ENCODE peak calls at places on chromosome X, in six cellular contexts. One of them, this sample, is unnamed.

GRCh38 chrX:137424679-137425078 is 141.2 kb upstream of the ZIC3 start:
- DNase-seq in neural progenitor cell: peak; percentile 58
- DNase-seq in fibroblast of mammary gland: no peak
- DNase-seq in HCT116: no peak
- DNase-seq in type B pancreatic cell: no peak
- DNase-seq in PC-3: no peak
- DNase-seq in this sample: peak; percentile 35

GRCh38 chrX:9062621-9063020 is 28.7 kb upstream of the FAM9B start:
- DNase-seq in neural progenitor cell: no peak
- DNase-seq in fibroblast of mammary gland: no peak
- DNase-seq in HCT116: no peak
- DNase-seq in type B pancreatic cell: no peak
- DNase-seq in PC-3: no peak
- DNase-seq in this sample: no peak

GRCh38 chrX:378443-378842 is 8.3 kb downstream of the PPP2R3B start:
- DNase-seq in neural progenitor cell: no peak
- DNase-seq in fibroblast of mammary gland: no peak
- DNase-seq in HCT116: no peak
- DNase-seq in type B pancreatic cell: no peak
- DNase-seq in PC-3: no peak
- DNase-seq in this sample: no peak

GRCh38 chrX:70436380-70436779 is 8.3 kb upstream of the DLG3 start:
- DNase-seq in neural progenitor cell: peak; percentile 86
- DNase-seq in fibroblast of mammary gland: peak; percentile 8
- DNase-seq in HCT116: no peak
- DNase-seq in type B pancreatic cell: no peak
- DNase-seq in PC-3: no peak
- DNase-seq in this sample: peak; percentile 45

GRCh38 chrX:42992199-42992943 is 214.4 kb upstream of the PPP1R2C start:
- DNase-seq in neural progenitor cell: no peak
- DNase-seq in fibroblast of mammary gland: peak; percentile 19
- DNase-seq in HCT116: no peak
- DNase-seq in type B pancreatic cell: no peak
- DNase-seq in PC-3: peak; percentile 46
- DNase-seq in this sample: no peak

GRCh38 chrX:106898462-106898861 is 4.7 kb downstream of the RIPPLY1 start:
- DNase-seq in neural progenitor cell: peak; percentile 68
- DNase-seq in fibroblast of mammary gland: peak; percentile 70
- DNase-seq in HCT116: no peak
- DNase-seq in type B pancreatic cell: no peak
- DNase-seq in PC-3: peak; percentile 79
- DNase-seq in this sample: no peak

GRCh38 chrX:19686876-19687275 is 171.6 kb upstream of the MAP3K15 start:
- DNase-seq in neural progenitor cell: no peak
- DNase-seq in fibroblast of mammary gland: no peak
- DNase-seq in HCT116: no peak
- DNase-seq in type B pancreatic cell: no peak
- DNase-seq in PC-3: no peak
- DNase-seq in this sample: no peak

GRCh38 chrX:71871367-71871766 is 39.3 kb upstream of the NHSL2 start:
- DNase-seq in neural progenitor cell: no peak
- DNase-seq in fibroblast of mammary gland: peak; percentile 65
- DNase-seq in HCT116: no peak
- DNase-seq in type B pancreatic cell: no peak
- DNase-seq in PC-3: peak; percentile 32
- DNase-seq in this sample: no peak

GRCh38 chrX:136251042-136251991 is at the start of gene MAP7D3:
- DNase-seq in neural progenitor cell: peak; percentile 86
- DNase-seq in fibroblast of mammary gland: peak; percentile 33
- DNase-seq in HCT116: peak; percentile 16
- DNase-seq in type B pancreatic cell: no peak
- DNase-seq in PC-3: no peak
- DNase-seq in this sample: peak; percentile 70

GRCh38 chrX:82757614-82758013 is 750.5 kb upstream of the POU3F4 start:
- DNase-seq in neural progenitor cell: no peak
- DNase-seq in fibroblast of mammary gland: peak; percentile 55
- DNase-seq in HCT116: no peak
- DNase-seq in type B pancreatic cell: no peak
- DNase-seq in PC-3: peak; percentile 2
- DNase-seq in this sample: no peak

GRCh38 chrX:3712870-3713224 is 602 bp downstream of the PRKX start:
- DNase-seq in neural progenitor cell: no peak
- DNase-seq in fibroblast of mammary gland: no peak
- DNase-seq in HCT116: no peak
- DNase-seq in type B pancreatic cell: peak; percentile 70
- DNase-seq in PC-3: peak; percentile 1
- DNase-seq in this sample: no peak

GRCh38 chrX:3299626-3300025 is 46.8 kb downstream of the MXRA5 start:
- DNase-seq in neural progenitor cell: no peak
- DNase-seq in fibroblast of mammary gland: peak; percentile 51
- DNase-seq in HCT116: no peak
- DNase-seq in type B pancreatic cell: no peak
- DNase-seq in PC-3: no peak
- DNase-seq in this sample: no peak

DNA sequence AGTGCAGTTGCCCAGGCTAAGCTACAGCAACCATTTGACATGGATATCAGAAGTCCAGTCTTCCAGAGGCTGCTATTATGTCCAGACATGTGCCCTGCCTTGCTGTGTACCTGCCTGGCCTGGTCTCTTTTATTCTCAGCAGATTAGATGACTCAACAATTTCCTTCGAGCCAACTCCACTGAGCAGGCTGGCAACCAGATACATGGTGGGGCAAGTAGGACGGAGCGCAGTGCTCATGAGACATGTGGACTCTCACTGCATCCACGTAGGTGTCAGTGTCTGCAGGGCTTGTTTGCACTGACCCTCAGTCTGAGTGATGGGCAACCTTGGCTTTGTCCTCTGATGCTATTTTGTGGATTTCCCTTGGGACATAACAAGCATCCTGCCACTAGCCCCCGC is 7.2 kb upstream of the MAGEA11 start:
- DNase-seq in neural progenitor cell: no peak
- DNase-seq in fibroblast of mammary gland: no peak
- DNase-seq in HCT116: no peak
- DNase-seq in type B pancreatic cell: no peak
- DNase-seq in PC-3: no peak
- DNase-seq in this sample: no peak
- TF ChIP-seq CTCF in neural progenitor cell: no peak
- TF ChIP-seq CTCF in fibroblast of mammary gland: no peak
- TF ChIP-seq CTCF in HCT116: no peak
- TF ChIP-seq CTCF in type B pancreatic cell: no peak
- TF ChIP-seq CTCF in PC-3: no peak
- TF ChIP-seq CTCF in this sample: no peak

GRCh38 chrX:30489323-30489722 is 88.2 kb downstream of the TASL start:
- DNase-seq in neural progenitor cell: peak; percentile 6
- DNase-seq in fibroblast of mammary gland: peak; percentile 31
- DNase-seq in HCT116: peak; percentile 8
- DNase-seq in type B pancreatic cell: no peak
- DNase-seq in PC-3: peak; percentile 39
- DNase-seq in this sample: no peak
- TF ChIP-seq CTCF in neural progenitor cell: peak; percentile 25
- TF ChIP-seq CTCF in fibroblast of mammary gland: no peak
- TF ChIP-seq CTCF in HCT116: peak; percentile 37
- TF ChIP-seq CTCF in type B pancreatic cell: no peak
- TF ChIP-seq CTCF in PC-3: peak; percentile 51
- TF ChIP-seq CTCF in this sample: no peak

GRCh38 chrX:103776586-103776985 is at the start of gene PLP1:
- DNase-seq in neural progenitor cell: peak; percentile 61
- DNase-seq in fibroblast of mammary gland: no peak
- DNase-seq in HCT116: no peak
- DNase-seq in type B pancreatic cell: no peak
- DNase-seq in PC-3: no peak
- DNase-seq in this sample: no peak

GRCh38 chrX:103773445-103773844 is 3.2 kb upstream of the PLP1 start:
- DNase-seq in neural progenitor cell: no peak
- DNase-seq in fibroblast of mammary gland: no peak
- DNase-seq in HCT116: no peak
- DNase-seq in type B pancreatic cell: no peak
- DNase-seq in PC-3: no peak
- DNase-seq in this sample: no peak

GRCh38 chrX:103779156-103779555 is 2.5 kb downstream of the PLP1 start:
- DNase-seq in neural progenitor cell: peak; percentile 26
- DNase-seq in fibroblast of mammary gland: no peak
- DNase-seq in HCT116: no peak
- DNase-seq in type B pancreatic cell: no peak
- DNase-seq in PC-3: no peak
- DNase-seq in this sample: no peak

DNA sequence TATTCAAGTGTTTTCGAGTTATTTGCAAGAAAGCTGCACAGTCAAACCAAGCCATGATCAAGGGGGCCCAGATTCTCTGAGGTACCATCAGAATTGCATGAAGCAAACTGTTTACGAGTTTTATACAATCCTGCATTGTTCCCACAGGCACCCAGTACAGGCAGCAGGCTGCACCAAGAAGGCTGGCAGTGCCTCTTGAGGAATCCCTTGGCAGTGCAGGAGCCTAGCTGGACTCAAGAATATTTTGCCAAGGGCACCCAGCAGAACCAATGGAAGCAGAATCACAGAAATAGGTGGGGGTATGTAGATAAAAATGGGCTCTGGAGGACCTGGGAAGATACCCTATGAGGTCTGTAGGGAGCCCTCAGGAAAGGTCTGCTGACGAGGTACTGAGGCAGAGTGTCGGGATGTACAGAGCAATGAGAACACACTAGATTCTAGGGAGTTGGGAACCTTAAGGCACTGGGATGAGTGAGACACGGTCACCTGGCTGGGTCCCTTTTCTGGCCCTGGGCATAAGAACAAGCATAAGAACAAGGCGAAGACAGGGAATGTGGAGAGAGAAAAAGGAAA is 2.5 kb upstream of the PLP1 start:
- DNase-seq in neural progenitor cell: peak; percentile 62
- DNase-seq in fibroblast of mammary gland: peak; percentile 54
- DNase-seq in HCT116: peak; percentile 8
- DNase-seq in type B pancreatic cell: no peak
- DNase-seq in PC-3: peak; percentile 72
- DNase-seq in this sample: no peak
- TF ChIP-seq CTCF in neural progenitor cell: peak; percentile 59
- TF ChIP-seq CTCF in fibroblast of mammary gland: peak; percentile 51
- TF ChIP-seq CTCF in HCT116: peak; percentile 52
- TF ChIP-seq CTCF in type B pancreatic cell: peak; percentile 47
- TF ChIP-seq CTCF in PC-3: peak; percentile 78
- TF ChIP-seq CTCF in this sample: no peak

DNA sequence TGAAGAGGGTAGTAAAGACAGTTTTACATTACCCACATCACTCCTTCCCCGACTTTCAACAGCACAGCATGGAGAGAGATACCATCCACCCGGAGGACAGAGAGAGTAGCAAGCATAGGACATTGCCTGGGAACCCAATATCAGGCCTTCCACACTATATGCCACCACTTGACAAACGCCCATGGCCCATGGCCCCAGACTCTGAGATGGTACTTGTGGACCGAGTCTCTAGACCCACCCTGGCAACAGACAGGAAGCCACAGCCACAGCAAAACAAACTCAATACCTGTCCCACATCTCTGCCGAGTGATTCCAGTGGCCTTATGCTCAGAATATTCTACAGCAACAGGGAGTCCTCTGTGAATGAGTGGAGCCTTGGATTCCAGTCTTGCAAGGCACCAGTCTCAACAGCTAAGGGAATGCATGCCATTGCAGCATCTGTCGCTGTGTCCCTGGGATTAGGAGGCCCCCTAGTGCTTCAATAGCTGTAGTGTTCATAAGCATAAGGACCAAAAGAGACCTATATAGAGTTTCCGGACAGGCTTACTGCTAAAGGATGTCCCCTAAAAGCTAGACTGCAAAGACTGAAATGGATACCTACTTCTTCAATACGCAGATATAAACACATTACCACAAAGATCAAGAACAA is 14.7 kb upstream of the CT55 start:
- DNase-seq in neural progenitor cell: peak; percentile 65
- DNase-seq in fibroblast of mammary gland: peak; percentile 57
- DNase-seq in HCT116: peak; percentile 42
- DNase-seq in type B pancreatic cell: no peak
- DNase-seq in PC-3: peak; percentile 67
- DNase-seq in this sample: peak; percentile 25
- TF ChIP-seq CTCF in neural progenitor cell: peak; percentile 59
- TF ChIP-seq CTCF in fibroblast of mammary gland: peak; percentile 52
- TF ChIP-seq CTCF in HCT116: peak; percentile 56
- TF ChIP-seq CTCF in type B pancreatic cell: peak; percentile 71
- TF ChIP-seq CTCF in PC-3: peak; percentile 63
- TF ChIP-seq CTCF in this sample: peak; percentile 47

DNA sequence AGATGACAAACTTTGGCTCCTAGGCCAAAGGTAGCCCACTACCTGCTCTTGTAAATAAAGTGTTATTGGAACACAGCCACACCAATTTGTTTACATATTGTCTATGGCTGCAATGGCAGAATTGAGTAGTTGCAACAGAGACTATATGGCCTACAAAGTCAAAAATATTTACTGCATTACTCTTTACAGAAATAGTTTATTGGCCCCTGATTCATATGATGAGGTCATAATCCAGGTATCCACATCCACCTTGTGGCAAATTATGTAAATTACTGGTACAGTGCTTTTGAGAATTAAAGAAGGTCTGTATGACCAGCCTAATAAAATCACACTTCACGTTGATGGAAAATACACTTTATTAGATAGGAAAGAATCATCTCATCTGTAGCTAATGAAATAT is 337.0 kb upstream of the DDX53 start:
- DNase-seq in neural progenitor cell: no peak
- DNase-seq in fibroblast of mammary gland: no peak
- DNase-seq in HCT116: no peak
- DNase-seq in type B pancreatic cell: no peak
- DNase-seq in PC-3: peak; percentile 78
- DNase-seq in this sample: no peak
- TF ChIP-seq CTCF in neural progenitor cell: no peak
- TF ChIP-seq CTCF in fibroblast of mammary gland: no peak
- TF ChIP-seq CTCF in HCT116: no peak
- TF ChIP-seq CTCF in type B pancreatic cell: no peak
- TF ChIP-seq CTCF in PC-3: peak; percentile 38
- TF ChIP-seq CTCF in this sample: no peak

GRCh38 chrX:108134724-108135123 is 43.1 kb downstream of the ATG4A start:
- DNase-seq in neural progenitor cell: no peak
- DNase-seq in fibroblast of mammary gland: no peak
- DNase-seq in HCT116: no peak
- DNase-seq in type B pancreatic cell: no peak
- DNase-seq in PC-3: no peak
- DNase-seq in this sample: no peak

GRCh38 chrX:108138814-108139213 is 47.2 kb downstream of the ATG4A start:
- DNase-seq in neural progenitor cell: no peak
- DNase-seq in fibroblast of mammary gland: no peak
- DNase-seq in HCT116: no peak
- DNase-seq in type B pancreatic cell: no peak
- DNase-seq in PC-3: no peak
- DNase-seq in this sample: no peak

DNA sequence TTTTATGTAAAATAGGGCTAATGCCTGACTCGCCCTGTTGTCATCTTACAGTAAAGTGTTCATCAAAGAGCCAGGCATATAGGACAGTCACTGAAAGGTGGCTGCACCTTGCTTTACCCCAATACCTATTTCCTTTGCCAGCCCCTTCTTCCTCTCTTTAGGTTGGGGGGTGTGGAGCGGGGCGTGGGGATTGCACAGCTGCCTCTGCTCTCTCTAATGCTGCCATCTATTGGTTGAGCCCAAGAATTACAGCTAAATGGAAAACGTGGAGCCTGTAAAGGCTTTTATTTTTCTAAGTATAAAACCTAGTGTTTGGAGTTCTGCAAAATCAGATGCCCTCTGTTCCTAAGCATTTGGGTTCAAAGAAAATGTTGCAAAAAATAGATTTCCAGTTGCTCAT is 47.7 kb downstream of the ATG4A start:
- DNase-seq in neural progenitor cell: no peak
- DNase-seq in fibroblast of mammary gland: peak; percentile 12
- DNase-seq in HCT116: no peak
- DNase-seq in type B pancreatic cell: no peak
- DNase-seq in PC-3: peak; percentile 35
- DNase-seq in this sample: no peak
- TF ChIP-seq CTCF in neural progenitor cell: peak; percentile 50
- TF ChIP-seq CTCF in fibroblast of mammary gland: peak; percentile 55
- TF ChIP-seq CTCF in HCT116: peak; percentile 53
- TF ChIP-seq CTCF in type B pancreatic cell: peak; percentile 63
- TF ChIP-seq CTCF in PC-3: peak; percentile 65
- TF ChIP-seq CTCF in this sample: peak; percentile 28

GRCh38 chrX:68432648-68433047 is 647 bp downstream of the OPHN1 start:
- DNase-seq in neural progenitor cell: no peak
- DNase-seq in fibroblast of mammary gland: peak; percentile 30
- DNase-seq in HCT116: no peak
- DNase-seq in type B pancreatic cell: no peak
- DNase-seq in PC-3: peak; percentile 31
- DNase-seq in this sample: no peak
- TF ChIP-seq CTCF in neural progenitor cell: no peak
- TF ChIP-seq CTCF in fibroblast of mammary gland: no peak
- TF ChIP-seq CTCF in HCT116: no peak
- TF ChIP-seq CTCF in type B pancreatic cell: no peak
- TF ChIP-seq CTCF in PC-3: no peak
- TF ChIP-seq CTCF in this sample: no peak